ENCODE peak calls at places on chromosomes 16 and 17, in nine cellular contexts. W is neural progenitor cell, H is brain microvascular endothelial cell, K is thoracic aorta, C is pancreas, M is ascending aorta, Z is MM.1S, T is cardiac fibroblast, G is A549. U is an unnamed sample.

GRCh38 chr16:66668777-66669444 is 27.6 kb downstream of the CMTM4 start:
- DNase-seq in W (no peak), H (no peak), K (no peak), C (no peak), M (no peak), Z (no peak), T (peak; percentile 39), G (no peak), U (no peak)

GRCh38 chr17:40247926-40248495 is 28.9 kb downstream of the WIPF2 start:
- DNase-seq in W (no peak), H (no peak), K (no peak), C (no peak), M (no peak), Z (no peak), T (no peak), G (no peak), U (no peak)

GRCh38 chr16:56262148-56262878 is 71.0 kb downstream of the GNAO1 start:
- DNase-seq in W (no peak), H (no peak), K (no peak), C (no peak), M (no peak), Z (no peak), T (no peak), G (no peak), U (no peak)

GRCh38 chr16:23965137-23965733 is 129.5 kb downstream of the PRKCB start:
- DNase-seq in W (no peak), H (no peak), K (no peak), C (no peak), M (no peak), Z (no peak), T (no peak), G (no peak), U (no peak)

GRCh38 chr17:44971776-44972483 is 3.8 kb upstream of the C1QL1 start:
- DNase-seq in W (no peak), H (peak; percentile 49), K (no peak), C (no peak), M (no peak), Z (no peak), T (peak; percentile 24), G (no peak), U (no peak)

GRCh38 chr17:19021622-19022083 is 17.1 kb upstream of the FAM83G start:
- DNase-seq in W (peak; percentile 25), H (no peak), K (no peak), C (no peak), M (no peak), Z (no peak), T (no peak), G (no peak), U (no peak)

GRCh38 chr17:21213491-21214014 is 408 bp downstream of the TMEM11 start:
- DNase-seq in W (peak; percentile 75), H (peak; percentile 3), K (no peak), C (no peak), M (no peak), Z (peak; percentile 24), T (peak; percentile 40), G (no peak), U (no peak)

GRCh38 chr16:66364117-66364958 is 2.2 kb upstream of the CDH5 start:
- DNase-seq in W (peak; percentile 57), H (no peak), K (no peak), C (no peak), M (no peak), Z (no peak), T (peak; percentile 91), G (peak; percentile 50), U (no peak)

GRCh38 chr16:35185366-35186044 is 1726.1 kb downstream of the TP53TG3F start:
- DNase-seq in W (no peak), H (no peak), K (no peak), C (no peak), M (no peak), Z (no peak), T (no peak), G (no peak), U (no peak)

GRCh38 chr16:1709356-1709755 is 3.4 kb downstream of the MAPK8IP3 start:
- DNase-seq in W (no peak), H (no peak), K (no peak), C (no peak), M (no peak), Z (no peak), T (no peak), G (no peak), U (no peak)

GRCh38 chr17:48153711-48154642 is 46.4 kb downstream of the SNX11 start:
- DNase-seq in W (peak; percentile 72), H (no peak), K (no peak), C (peak; percentile 65), M (no peak), Z (peak; percentile 35), T (peak; percentile 60), G (peak; percentile 74), U (no peak)

GRCh38 chr17:63029520-63029919 is 63.5 kb downstream of the TANC2 start:
- DNase-seq in W (no peak), H (peak; percentile 25), K (no peak), C (no peak), M (no peak), Z (no peak), T (peak; percentile 39), G (peak; percentile 16), U (no peak)

GRCh38 chr17:81722184-81723120 is 10.4 kb downstream of the SLC25A10 start:
- DNase-seq in W (no peak), H (no peak), K (no peak), C (peak; percentile 97), M (no peak), Z (peak; percentile 67), T (no peak), G (no peak), U (no peak)

GRCh38 chr16:85819711-85820110 is 20.2 kb downstream of the COX4I1 start:
- DNase-seq in W (no peak), H (no peak), K (no peak), C (peak; percentile 67), M (no peak), Z (no peak), T (peak; percentile 14), G (peak; percentile 17), U (no peak)

GRCh38 chr17:32141690-32142037 is 638 bp upstream of the RHOT1 start:
- DNase-seq in W (no peak), H (no peak), K (no peak), C (no peak), M (no peak), Z (no peak), T (no peak), G (no peak), U (no peak)

GRCh38 chr17:37299257-37299985 is 76.4 kb upstream of the C17orf78 start:
- DNase-seq in W (peak; percentile 72), H (no peak), K (no peak), C (no peak), M (no peak), Z (no peak), T (peak; percentile 38), G (no peak), U (no peak)

GRCh38 chr16:84603115-84603816 is 14.6 kb downstream of the COTL1 start:
- DNase-seq in W (no peak), H (peak; percentile 98), K (peak; percentile 83), C (peak; percentile 45), M (peak; percentile 89), Z (no peak), T (peak; percentile 97), G (peak; percentile 85), U (peak; percentile 76)
- H3K4me3 ChIP-seq in W (no peak overlapping the region), H (peak overlapping the region; percentile 30), K (peak overlapping the region; percentile 60), C (no peak overlapping the region), M (no peak overlapping the region), Z (no peak overlapping the region), T (peak overlapping the region; percentile 1), G (peak overlapping the region; percentile 20), U (no peak overlapping the region)

GRCh38 chr16:58105619-58106018 is 23.6 kb downstream of the CFAP20 start:
- DNase-seq in W (no peak), H (no peak), K (no peak), C (no peak), M (no peak), Z (no peak), T (no peak), G (no peak), U (no peak)

GRCh38 chr16:58109330-58109729 is 19.9 kb downstream of the CFAP20 start:
- DNase-seq in W (no peak), H (no peak), K (no peak), C (no peak), M (no peak), Z (no peak), T (no peak), G (no peak), U (no peak)

GRCh38 chr16:58109881-58110280 is 19.3 kb downstream of the CFAP20 start:
- DNase-seq in W (no peak), H (no peak), K (no peak), C (no peak), M (no peak), Z (no peak), T (no peak), G (no peak), U (no peak)

GRCh38 chr16:58110590-58111330 is 18.4 kb downstream of the CFAP20 start:
- DNase-seq in W (no peak), H (peak; percentile 27), K (no peak), C (no peak), M (no peak), Z (no peak), T (no peak), G (no peak), U (no peak)

GRCh38 chr16:58107228-58107627 is 22.0 kb downstream of the CFAP20 start:
- DNase-seq in W (no peak), H (no peak), K (no peak), C (no peak), M (no peak), Z (no peak), T (no peak), G (no peak), U (no peak)
- TF ChIP-seq CTCF in W (no peak), H (peak; percentile 27), K (no peak), C (no peak), M (no peak), Z (no peak), T (no peak), G (no peak), U (peak; percentile 21)

DNA sequence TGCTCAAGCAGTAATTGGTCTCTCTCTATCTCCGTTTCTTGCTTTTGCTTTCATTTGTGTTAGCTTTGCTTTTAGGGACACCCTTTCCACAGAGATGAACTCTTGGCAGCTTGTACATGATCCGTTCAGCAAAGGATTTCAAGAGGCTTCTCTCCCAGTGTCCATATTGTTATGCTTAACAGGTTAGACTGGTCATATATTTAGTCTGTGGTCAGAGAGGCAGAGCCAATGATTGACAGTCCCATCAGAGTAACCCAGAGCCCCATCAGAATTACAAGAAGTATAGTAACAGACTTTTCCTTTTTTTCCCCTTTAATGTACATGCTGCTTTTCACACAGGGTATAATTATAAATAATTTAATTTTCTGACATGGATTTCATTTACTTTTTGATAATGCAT is 34.4 kb downstream of the GDPD1 start:
- DNase-seq in W (no peak), H (no peak), K (no peak), C (no peak), M (no peak), Z (peak; percentile 19), T (no peak), G (no peak), U (no peak)
- H3K4me3 ChIP-seq in W (no peak overlapping the region), H (no peak overlapping the region), K (no peak overlapping the region), C (no peak overlapping the region), M (no peak overlapping the region), Z (no peak overlapping the region), T (no peak overlapping the region), G (no peak overlapping the region), U (no peak overlapping the region)

DNA sequence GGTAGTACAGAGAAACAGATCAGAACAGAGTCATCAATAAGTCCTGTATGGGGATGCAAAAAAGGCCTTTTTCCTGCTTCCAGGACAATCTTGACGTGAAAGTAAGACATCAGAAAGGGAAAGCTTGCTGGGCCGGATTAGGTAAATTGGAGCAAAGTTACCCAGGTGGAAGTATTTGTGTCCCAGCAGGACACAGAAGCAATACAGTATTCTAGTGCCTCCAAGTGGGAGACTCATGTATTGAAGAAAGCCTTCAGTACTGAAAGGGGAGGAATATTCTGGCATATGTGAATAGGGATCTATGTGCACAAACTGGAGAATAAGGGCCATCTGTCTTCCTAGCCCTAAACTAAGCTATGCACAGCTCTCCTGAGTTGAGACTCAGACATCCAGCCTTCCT is 327.2 kb upstream of the CDH8 start:
- DNase-seq in W (peak; percentile 73), H (no peak), K (no peak), C (no peak), M (no peak), Z (no peak), T (no peak), G (no peak), U (no peak)
- TF ChIP-seq CTCF in W (peak; percentile 58), H (no peak), K (no peak), C (no peak), M (no peak), Z (no peak), T (no peak), G (no peak), U (peak; percentile 7)